ENCODE peak calls at places on chromosomes 2 and 18, in four cellular contexts. I is K562, Q is H1, Z is GM12878. H is an unnamed sample.

GRCh38 chr18:10526211-10526949 is 553 bp downstream of the NAPG start:
- DNase-seq in I (peak; percentile 88), Q (peak; percentile 71), Z (no peak), H (no peak)

GRCh38 chr2:199410130-199410529 is 47.6 kb downstream of the SATB2 start:
- DNase-seq in Q (no peak), I (no peak), Z (no peak), H (no peak)

GRCh38 chr2:163715199-163715598 is 20.6 kb downstream of the FIGN start:
- DNase-seq in Q (no peak), Z (no peak), I (no peak), H (no peak)

GRCh38 chr18:48084858-48085257 is 154.4 kb upstream of the SMAD2 start:
- DNase-seq in Z (no peak), I (no peak), Q (no peak), H (no peak)

GRCh38 chr2:40360652-40361051 is 91.2 kb downstream of the SLC8A1 start:
- DNase-seq in I (no peak), Z (no peak), Q (no peak), H (no peak)

GRCh38 chr2:142975239-142975638 is 97.8 kb downstream of the KYNU start:
- DNase-seq in Z (no peak), Q (no peak), I (no peak), H (no peak)

GRCh38 chr2:71313016-71313766 is 18.4 kb upstream of the ZNF638 start:
- DNase-seq in Z (no peak), Q (no peak), I (no peak), H (no peak)

GRCh38 chr18:66495844-66496243 is 108.0 kb downstream of the CDH19 start:
- DNase-seq in I (no peak), Q (peak; percentile 85), Z (no peak), H (no peak)

GRCh38 chr2:105537466-105537865 is 138.6 kb upstream of the FHL2 start:
- DNase-seq in I (no peak), Z (no peak), Q (peak; percentile 19), H (no peak)

GRCh38 chr2:180761224-180761623 is 219.2 kb upstream of the UBE2E3 start:
- DNase-seq in Q (no peak), Z (no peak), I (no peak), H (peak; percentile 21)

GRCh38 chr18:26017929-26018328 is 72.5 kb downstream of the SS18 start:
- DNase-seq in Z (no peak), I (no peak), Q (no peak), H (no peak)

GRCh38 chr2:105409717-105410116 is 10.9 kb upstream of the FHL2 start:
- DNase-seq in I (no peak), Q (peak; percentile 27), Z (no peak), H (peak; percentile 48)

GRCh38 chr2:55011741-55012574 is 38.3 kb downstream of the RTN4 start:
- DNase-seq in Z (no peak), I (no peak), Q (no peak), H (no peak)

GRCh38 chr2:102488063-102488462 is 15.0 kb downstream of the SLC9A4 start:
- DNase-seq in Q (no peak), Z (no peak), I (no peak), H (no peak)

GRCh38 chr2:113977660-113978523 is 88.0 kb downstream of the ACTR3 start:
- DNase-seq in Z (no peak), Q (no peak), I (no peak), H (peak; percentile 76)

GRCh38 chr2:174022431-174022830 is 57.3 kb upstream of the SP3 start:
- DNase-seq in Z (no peak), I (no peak), Q (no peak), H (no peak)

GRCh38 chr2:28697602-28698149 is 54.0 kb upstream of the PPP1CB start:
- DNase-seq in Z (no peak), Q (no peak), I (no peak), H (no peak)

GRCh38 chr2:44244135-44244871 is 31.0 kb upstream of the SLC3A1 start:
- DNase-seq in Q (no peak), Z (no peak), I (peak; percentile 48), H (peak; percentile 44)

GRCh38 chr2:88666576-88666975 is 24.9 kb upstream of the RPIA start:
- DNase-seq in Z (no peak), Q (no peak), I (no peak), H (no peak)

GRCh38 chr2:100268986-100269385 is 53.3 kb downstream of the LONRF2 start:
- DNase-seq in Z (no peak), Q (no peak), I (no peak), H (no peak)

GRCh38 chr2:23092831-23093230 is 292.1 kb upstream of the KLHL29 start:
- DNase-seq in I (no peak), Q (no peak), Z (no peak), H (no peak)

GRCh38 chr2:203431391-203432185 is 103.4 kb downstream of the ABI2 start:
- DNase-seq in Z (no peak), I (no peak), Q (no peak), H (no peak)

GRCh38 chr18:34352385-34353163 is 127.9 kb upstream of the NOL4 start:
- DNase-seq in Q (no peak), Z (no peak), I (no peak), H (no peak)

GRCh38 chr18:13011719-13012118 is 20.6 kb downstream of the CEP192 start:
- DNase-seq in Z (no peak), I (no peak), Q (no peak), H (no peak)

GRCh38 chr2:65796259-65796658 is 363.9 kb upstream of the SPRED2 start:
- DNase-seq in Q (no peak), I (no peak), Z (no peak), H (no peak)

GRCh38 chr2:39736593-39736992 is 42.5 kb downstream of the THUMPD2 start:
- DNase-seq in Z (no peak), Q (no peak), I (no peak), H (no peak)

GRCh38 chr2:101697794-101698418 is 399 bp downstream of the MAP4K4 start:
- DNase-seq in I (peak; percentile 48), Z (no peak), Q (peak; percentile 51), H (no peak)

GRCh38 chr2:128371248-128371630 is 52.6 kb upstream of the HS6ST1 start:
- DNase-seq in Z (no peak), Q (no peak), I (no peak), H (no peak)

GRCh38 chr2:44169155-44169898 is 652 bp downstream of the PPM1B start:
- DNase-seq in I (peak; percentile 29), Q (peak; percentile 66), Z (peak; percentile 27), H (no peak)

DNA sequence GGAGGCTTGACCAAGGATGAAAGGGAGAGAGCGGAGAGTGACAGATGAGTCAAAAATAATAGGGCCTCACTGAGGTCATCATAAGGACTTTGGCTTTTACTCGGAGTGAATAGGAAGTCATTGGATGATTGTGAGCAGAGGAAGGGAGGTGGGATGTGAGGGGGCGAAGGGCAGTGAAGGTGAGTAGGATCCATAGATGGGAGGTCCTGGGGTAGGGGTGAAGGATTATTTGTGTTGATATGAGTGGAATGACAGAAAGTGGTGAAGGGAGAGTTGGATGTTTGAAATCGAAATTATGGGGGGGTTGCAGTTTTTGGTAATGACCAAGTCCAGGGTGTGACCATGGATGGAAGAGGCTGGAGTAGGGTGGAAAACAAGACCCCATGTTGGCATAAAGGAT is 14.0 kb downstream of the PNO1 start:
- DNase-seq in Z (no peak), Q (no peak), I (no peak), H (no peak)
- TF ChIP-seq YY1 in Z (no peak), Q (no peak), I (no peak), H (no peak)

DNA sequence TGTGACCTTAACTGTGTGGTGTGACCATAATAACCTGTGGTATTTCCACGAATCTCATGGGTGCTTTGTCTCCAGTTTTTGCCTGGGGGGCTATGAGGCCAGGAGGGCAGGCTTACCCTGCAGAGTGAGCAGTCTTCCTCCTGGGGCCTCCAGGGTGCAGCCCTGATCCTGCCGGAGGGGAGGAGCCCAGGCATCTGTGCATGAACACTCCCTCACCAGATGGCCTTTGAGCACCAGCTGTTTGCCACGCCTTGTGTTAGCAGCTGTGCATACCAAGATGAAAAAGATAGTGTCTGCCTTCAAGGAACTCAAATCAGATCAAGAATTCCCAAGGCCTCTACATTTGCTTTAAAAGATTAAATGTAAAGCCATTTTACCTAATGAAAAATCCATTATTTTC is 75.0 kb upstream of the RBM44 start:
- DNase-seq in Z (no peak), I (peak; percentile 58), Q (no peak), H (no peak)
- TF ChIP-seq POLR2AphosphoS5 in Z (no peak), I (peak; percentile 37), Q (no peak), H (no peak)

GRCh38 chr2:237726401-237726830 is 72.2 kb upstream of the RBM44 start:
- DNase-seq in Z (no peak), Q (no peak), I (no peak), H (no peak)
- TF ChIP-seq EGR1 in Z (no peak), Q (no peak), I (no peak), H (no peak)

DNA sequence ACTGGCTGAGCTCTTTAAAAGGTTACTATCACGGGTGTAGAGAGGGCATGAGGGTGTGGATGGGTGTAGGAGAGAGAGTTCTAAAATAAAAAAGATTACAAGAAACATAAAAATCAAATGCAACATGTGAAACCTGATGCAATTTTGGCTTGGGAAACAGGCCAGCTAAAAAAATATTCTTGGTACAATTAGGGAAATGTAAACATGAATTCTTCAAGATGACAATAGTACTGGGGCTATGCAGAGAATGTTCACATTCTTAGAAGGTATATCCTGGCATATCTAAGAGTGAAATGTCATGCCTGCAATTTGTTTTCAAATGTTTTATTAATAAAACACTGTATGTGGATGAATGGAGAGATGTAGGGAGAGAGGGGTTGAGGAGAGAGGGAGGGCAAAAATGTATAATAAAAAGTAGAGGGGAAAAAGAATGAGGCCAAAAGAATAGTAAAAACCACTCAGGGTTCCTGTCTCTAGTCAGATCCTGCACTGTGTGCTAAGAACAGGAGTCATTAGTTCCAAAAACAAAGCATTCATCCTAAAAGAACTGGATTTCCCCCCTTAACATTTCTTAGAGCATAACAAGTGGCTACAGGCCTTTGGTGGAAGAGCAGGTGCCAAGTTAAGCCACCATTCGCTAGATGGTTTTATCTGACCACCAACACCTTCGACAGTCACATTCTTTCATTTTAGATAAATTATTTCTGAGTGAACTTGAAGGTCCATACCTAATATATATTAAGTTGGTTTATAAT is 77.3 kb downstream of the LPIN2 start:
- DNase-seq in Q (no peak), Z (no peak), I (no peak), H (no peak)
- TF ChIP-seq YY1 in Q (no peak), Z (no peak), I (no peak), H (no peak)

DNA sequence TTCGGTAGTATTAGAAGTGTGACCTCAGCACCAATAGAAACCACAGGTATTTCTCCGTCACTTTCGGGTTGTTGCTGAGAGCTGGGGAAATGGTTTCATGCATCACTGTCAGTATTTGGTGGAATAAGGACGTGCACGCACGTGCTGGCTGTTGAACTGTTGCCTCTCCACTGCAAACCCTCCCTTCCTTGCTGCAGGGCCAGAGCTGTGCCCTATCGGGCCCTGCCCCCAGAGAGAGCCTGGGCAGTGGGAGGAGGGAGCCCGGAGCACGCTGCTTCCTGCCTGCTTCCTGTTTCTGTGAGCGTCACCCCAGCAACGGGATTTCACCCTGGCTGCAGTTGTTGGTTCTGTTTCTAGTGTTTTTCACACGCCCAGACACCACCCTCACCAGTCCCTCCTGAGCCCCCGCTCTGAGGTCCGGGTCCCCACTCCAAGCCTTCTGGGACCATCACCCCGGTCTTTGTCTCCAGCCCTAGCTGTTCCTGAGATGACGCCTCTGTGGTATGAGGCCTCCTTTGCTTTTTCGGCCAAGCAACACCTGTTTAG is 47.4 kb downstream of the LRRFIP1 start:
- DNase-seq in Z (peak; percentile 77), I (no peak), Q (peak; percentile 76), H (no peak)
- TF ChIP-seq POLR2AphosphoS5 in Z (no peak), I (no peak), Q (no peak), H (no peak)